ENCODE peak calls at places on chromosome 1, in six cellular contexts. One of them, this sample, is unnamed.

GRCh38 chr1:40423951-40424618 is 26.2 kb upstream of the ZFP69B start:
- DNase-seq in stimulated activated CD4-positive, alpha-beta T cell treated with anti-CD3 and anti-CD28 coated beads, Interleukin-4, amount 100 ng/mL, for 48 hours: no peak
- DNase-seq in HS-27A: no peak
- DNase-seq in adrenal gland: no peak
- DNase-seq in GM23248: no peak
- DNase-seq in AG08396: no peak
- DNase-seq in this sample: no peak

GRCh38 chr1:12475947-12476346 is 142.1 kb downstream of the DHRS3 start:
- DNase-seq in AG08396: no peak
- DNase-seq in adrenal gland: no peak
- DNase-seq in GM23248: no peak
- DNase-seq in HS-27A: no peak
- DNase-seq in stimulated activated CD4-positive, alpha-beta T cell treated with anti-CD3 and anti-CD28 coated beads, Interleukin-4, amount 100 ng/mL, for 48 hours: no peak
- DNase-seq in this sample: no peak

GRCh38 chr1:34113362-34113761 is 51.7 kb downstream of the CSMD2 start:
- DNase-seq in adrenal gland: no peak
- DNase-seq in HS-27A: no peak
- DNase-seq in stimulated activated CD4-positive, alpha-beta T cell treated with anti-CD3 and anti-CD28 coated beads, Interleukin-4, amount 100 ng/mL, for 48 hours: no peak
- DNase-seq in GM23248: peak
- DNase-seq in AG08396: no peak
- DNase-seq in this sample: no peak

GRCh38 chr1:181128592-181129497 is 40.3 kb downstream of the IER5 start:
- DNase-seq in HS-27A: no peak
- DNase-seq in adrenal gland: no peak
- DNase-seq in AG08396: no peak
- DNase-seq in GM23248: no peak
- DNase-seq in stimulated activated CD4-positive, alpha-beta T cell treated with anti-CD3 and anti-CD28 coated beads, Interleukin-4, amount 100 ng/mL, for 48 hours: no peak
- DNase-seq in this sample: no peak

GRCh38 chr1:59113876-59114457 is 182.9 kb upstream of the FGGY start:
- DNase-seq in stimulated activated CD4-positive, alpha-beta T cell treated with anti-CD3 and anti-CD28 coated beads, Interleukin-4, amount 100 ng/mL, for 48 hours: no peak
- DNase-seq in AG08396: no peak
- DNase-seq in HS-27A: no peak
- DNase-seq in GM23248: no peak
- DNase-seq in adrenal gland: no peak
- DNase-seq in this sample: no peak

GRCh38 chr1:7845761-7846160 is 7.1 kb downstream of the UTS2 start:
- DNase-seq in stimulated activated CD4-positive, alpha-beta T cell treated with anti-CD3 and anti-CD28 coated beads, Interleukin-4, amount 100 ng/mL, for 48 hours: no peak
- DNase-seq in AG08396: peak
- DNase-seq in GM23248: peak
- DNase-seq in adrenal gland: no peak
- DNase-seq in HS-27A: peak
- DNase-seq in this sample: no peak

GRCh38 chr1:245166471-245166885 is 11.7 kb downstream of the KIF26B start:
- DNase-seq in GM23248: peak
- DNase-seq in adrenal gland: no peak
- DNase-seq in HS-27A: no peak
- DNase-seq in stimulated activated CD4-positive, alpha-beta T cell treated with anti-CD3 and anti-CD28 coated beads, Interleukin-4, amount 100 ng/mL, for 48 hours: no peak
- DNase-seq in AG08396: peak
- DNase-seq in this sample: no peak

GRCh38 chr1:27811741-27812500 is 18.7 kb upstream of the PPP1R8 start:
- DNase-seq in AG08396: no peak
- DNase-seq in GM23248: no peak
- DNase-seq in HS-27A: no peak
- DNase-seq in stimulated activated CD4-positive, alpha-beta T cell treated with anti-CD3 and anti-CD28 coated beads, Interleukin-4, amount 100 ng/mL, for 48 hours: no peak
- DNase-seq in adrenal gland: no peak
- DNase-seq in this sample: no peak

GRCh38 chr1:20137055-20137454 is 2.1 kb upstream of the PLA2G2F start:
- DNase-seq in adrenal gland: no peak
- DNase-seq in stimulated activated CD4-positive, alpha-beta T cell treated with anti-CD3 and anti-CD28 coated beads, Interleukin-4, amount 100 ng/mL, for 48 hours: no peak
- DNase-seq in GM23248: no peak
- DNase-seq in AG08396: no peak
- DNase-seq in HS-27A: no peak
- DNase-seq in this sample: no peak

This sample was measured in ovary.